ENCODE peak calls at places on chromosomes 6 and 20, in five cellular contexts. Q is GM12878, Z is WTC11, U is K562, D is HepG2. G is an unnamed sample.

GRCh38 chr6:46062312-46062711 is 46.7 kb upstream of the CLIC5 start:
- DNase-seq in D (no peak), Z (no peak), Q (no peak), U (no peak), G (no peak)

GRCh38 chr6:11532097-11532496 is 5.5 kb upstream of the TMEM170B start:
- DNase-seq in D (no peak), Z (no peak), Q (no peak), U (no peak), G (no peak)

GRCh38 chr20:57693002-57693582 is 16.7 kb downstream of the PMEPA1 start:
- DNase-seq in Q (no peak), D (no peak), U (no peak), Z (peak), G (peak)

GRCh38 chr20:3203315-3204123 is 963 bp downstream of the DDRGK1 start:
- DNase-seq in Z (no peak), D (peak), U (peak), Q (no peak), G (no peak)

GRCh38 chr6:89954721-89955148 is 60.5 kb downstream of the GJA10 start:
- DNase-seq in Q (no peak), D (no peak), U (no peak), Z (no peak), G (no peak)

GRCh38 chr6:12751694-12752304 is 35.2 kb downstream of the PHACTR1 start:
- DNase-seq in Z (peak), D (peak), U (peak), Q (no peak), G (no peak)

GRCh38 chr6:156348376-156348775 is 428.8 kb upstream of the ARID1B start:
- DNase-seq in Z (no peak), D (no peak), U (no peak), Q (no peak), G (no peak)

GRCh38 chr6:128672023-128672422 is 151.6 kb upstream of the PTPRK start:
- DNase-seq in D (no peak), Q (no peak), Z (no peak), U (no peak), G (no peak)

GRCh38 chr6:158789115-158789917 is 29.9 kb downstream of the EZR start:
- DNase-seq in Z (no peak), U (no peak), Q (no peak), D (no peak), G (no peak)

DNA sequence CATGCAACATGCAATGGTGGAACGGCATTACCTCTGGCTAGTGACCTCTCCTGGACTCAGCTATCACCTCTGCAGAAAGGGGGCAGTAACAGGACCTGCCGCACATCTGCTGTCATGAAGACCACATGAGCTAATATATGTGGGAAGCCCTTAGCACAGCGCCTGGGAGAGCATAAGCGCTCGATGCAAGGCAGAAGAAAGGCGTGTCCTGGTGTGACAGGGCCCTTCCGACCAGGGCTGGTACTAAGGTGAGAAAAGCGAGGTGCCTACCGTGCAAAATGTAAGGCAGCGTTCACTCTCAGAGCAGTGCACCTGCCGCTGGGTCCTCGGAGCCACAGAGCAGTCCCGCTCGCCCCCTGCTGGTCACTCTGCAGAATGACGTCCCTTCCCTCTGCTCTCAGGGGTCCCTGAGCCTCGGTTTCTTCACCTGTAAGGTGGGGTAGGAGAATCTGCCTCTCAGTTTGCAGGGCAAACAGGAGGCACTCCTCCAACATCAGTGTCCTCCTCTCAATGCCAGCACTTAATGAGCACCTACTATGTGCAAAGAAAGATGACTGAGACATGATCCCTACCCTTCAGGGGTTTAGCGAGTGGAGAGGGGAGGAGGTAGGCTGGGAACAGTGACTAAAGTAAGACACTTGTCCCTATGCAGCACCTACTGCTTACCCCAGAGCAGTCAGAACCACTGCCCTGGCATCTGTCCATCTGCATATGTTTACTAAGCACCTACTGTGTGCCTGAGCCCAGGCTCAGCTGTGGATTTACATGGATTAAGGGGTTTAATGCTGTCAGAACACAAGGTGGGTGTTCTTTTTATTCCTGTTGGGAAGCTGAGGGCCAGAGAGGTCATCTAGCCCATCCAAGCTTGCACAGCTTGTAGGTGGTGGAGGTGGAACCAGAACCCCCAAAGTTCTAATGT is 41.1 kb upstream of the PTGIS start:
- DNase-seq in D (peak), Z (peak), U (peak), Q (no peak), G (peak)
- TF ChIP-seq ATF3 in D (no peak), Z (no peak), U (no peak), Q (no peak), G (no peak)

GRCh38 chr20:62739581-62740285 is 31.1 kb downstream of the NTSR1 start:
- DNase-seq in D (no peak), Q (no peak), U (no peak), Z (peak), G (no peak)
- TF ChIP-seq ATF3 in D (no peak), Q (no peak), U (no peak), Z (no peak), G (no peak)

GRCh38 chr6:72696055-72696454 is 74.2 kb downstream of the KCNQ5 start:
- DNase-seq in Z (no peak), Q (no peak), D (no peak), U (no peak), G (no peak)

GRCh38 chr6:72704979-72705378 is 83.1 kb downstream of the KCNQ5 start:
- DNase-seq in Z (no peak), D (peak), Q (no peak), U (no peak), G (no peak)

GRCh38 chr6:72702421-72702820 is 80.6 kb downstream of the KCNQ5 start:
- DNase-seq in U (no peak), Z (no peak), D (no peak), Q (no peak), G (no peak)

GRCh38 chr6:72703093-72703492 is 81.2 kb downstream of the KCNQ5 start:
- DNase-seq in D (no peak), U (no peak), Q (no peak), Z (no peak), G (no peak)

DNA sequence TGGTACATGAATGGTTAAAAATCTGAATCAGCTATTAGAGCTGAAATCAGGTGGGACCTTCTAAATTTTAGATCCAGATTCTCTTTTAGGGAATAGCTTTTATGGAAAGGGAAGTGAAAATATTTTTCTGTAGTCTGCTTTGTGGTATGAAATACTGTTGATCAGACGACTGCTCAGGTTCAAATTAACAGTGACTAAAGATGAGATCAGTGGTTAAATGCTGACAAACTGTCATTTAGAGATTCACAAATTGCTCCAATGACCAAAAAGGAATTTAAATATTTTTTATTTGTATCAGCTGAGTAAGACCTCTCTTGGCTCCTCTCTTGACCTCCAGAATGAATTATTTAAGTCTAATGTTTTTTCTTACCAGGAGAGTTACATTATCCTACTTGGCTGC is 77.3 kb downstream of the KCNQ5 start:
- DNase-seq in D (no peak), Z (no peak), Q (no peak), U (no peak), G (no peak)
- TF ChIP-seq ATF3 in D (no peak), Z (no peak), Q (no peak), U (no peak), G (no peak)

GRCh38 chr20:37225146-37225545 is 36.5 kb downstream of the GHRH start:
- DNase-seq in Q (no peak), Z (no peak), U (no peak), D (no peak), G (no peak)

GRCh38 chr20:37229300-37229699 is 32.3 kb downstream of the GHRH start:
- DNase-seq in U (no peak), D (no peak), Q (no peak), Z (peak), G (no peak)

GRCh38 chr20:37228111-37228510 is 33.5 kb downstream of the GHRH start:
- DNase-seq in Z (no peak), Q (no peak), U (no peak), D (no peak), G (no peak)

GRCh38 chr20:37228656-37229055 is 33.0 kb downstream of the GHRH start:
- DNase-seq in Q (no peak), Z (no peak), U (no peak), D (no peak), G (no peak)

GRCh38 chr20:37226889-37227288 is 34.7 kb downstream of the GHRH start:
- DNase-seq in Z (no peak), U (no peak), Q (no peak), D (no peak), G (no peak)
- TF ChIP-seq ATF3 in Z (no peak), U (no peak), Q (no peak), D (no peak), G (no peak)

GRCh38 chr6:69232506-69233194 is 564.2 kb downstream of the LMBRD1 start:
- DNase-seq in Q (no peak), D (peak), U (peak), Z (peak), G (no peak)
- TF ChIP-seq ATF3 in Q (no peak), D (peak), U (no peak), Z (no peak), G (no peak)

DNA sequence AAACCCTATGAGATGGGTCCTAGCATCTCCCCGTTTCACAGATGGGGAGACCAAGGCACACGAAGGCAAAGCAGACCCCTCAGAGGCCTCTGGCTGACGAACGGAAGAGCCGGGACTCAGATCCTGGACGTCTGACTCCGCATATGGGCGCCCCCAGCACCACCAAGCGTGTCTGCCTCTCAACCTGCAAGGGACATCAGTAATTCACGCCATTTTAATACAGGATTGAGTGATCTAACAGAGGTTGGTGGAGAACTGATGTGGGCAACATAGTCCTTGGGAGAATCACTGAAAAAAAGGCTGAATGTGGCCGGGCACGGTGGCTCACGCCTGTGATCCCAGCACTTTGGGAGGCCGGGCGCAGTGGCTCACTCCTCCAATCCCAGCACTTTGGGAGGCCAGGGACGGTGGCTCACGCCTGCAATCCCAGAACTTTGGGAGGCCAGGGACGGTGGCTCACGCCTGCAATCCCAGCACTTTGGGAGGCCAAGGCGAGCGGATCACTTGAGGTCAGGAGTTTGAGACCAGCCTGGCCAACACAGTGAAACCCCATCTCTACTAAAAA is 206.6 kb downstream of the DLL1 start:
- DNase-seq in Q (no peak), D (no peak), Z (no peak), U (no peak), G (no peak)
- TF ChIP-seq ATF3 in Q (no peak), D (no peak), Z (no peak), U (no peak), G (no peak)

GRCh38 chr6:146871613-146872465 is 273.1 kb downstream of the ADGB start:
- DNase-seq in D (peak), U (no peak), Z (no peak), Q (no peak), G (no peak)
- TF ChIP-seq ATF3 in D (no peak), U (no peak), Z (no peak), Q (no peak), G (no peak)

DNA sequence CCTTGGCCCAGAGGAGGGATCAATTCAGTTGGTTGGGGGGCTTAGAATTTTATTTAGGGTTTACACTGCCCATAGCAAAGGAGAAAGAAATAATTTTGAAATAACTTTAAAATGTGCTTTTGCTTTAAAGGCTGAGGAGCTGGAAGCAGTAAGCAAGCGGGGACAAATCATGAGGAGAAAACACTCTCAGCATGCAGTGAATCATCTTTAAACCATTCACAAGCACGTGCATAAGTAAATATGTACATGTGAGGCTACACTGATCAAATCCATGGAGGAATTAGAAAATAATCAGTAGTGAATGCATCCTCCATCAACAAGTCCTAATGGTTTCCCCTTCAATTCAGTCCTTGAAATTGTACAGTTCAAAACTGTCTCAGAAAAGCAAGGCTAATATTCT is 181.0 kb downstream of the MTFR2 start:
- DNase-seq in Q (no peak), U (no peak), Z (no peak), D (no peak), G (no peak)
- TF ChIP-seq ATF3 in Q (no peak), U (no peak), Z (no peak), D (no peak), G (no peak)

GRCh38 chr20:12614764-12615163 is 394.0 kb upstream of the SPTLC3 start:
- DNase-seq in U (no peak), Q (no peak), Z (no peak), D (no peak), G (no peak)
- TF ChIP-seq ATF3 in U (no peak), Q (no peak), Z (no peak), D (no peak), G (no peak)